ENCODE peak calls at places on chromosomes 4 and X, in ten cellular contexts. Z, L, S, A, Y, G, I, F, M and P are unnamed samples.

GRCh38 chr4:17232575-17233253 is 279.2 kb downstream of the QDPR start:
- DNase-seq in Z (peak), G (no peak), F (peak), Y (peak), M (no peak), A (no peak), S (peak), I (peak), L (peak), P (no peak)

GRCh38 chr4:82797591-82798081 is 960 bp downstream of the SCD5 start:
- DNase-seq in Y (no peak), S (peak), G (peak), F (peak), I (peak), A (peak), M (no peak), L (no peak), Z (peak), P (no peak)

GRCh38 chr4:67549123-67549522 is 3.8 kb upstream of the CENPC start:
- DNase-seq in S (no peak), Z (no peak), G (no peak), A (no peak), L (no peak), Y (no peak), M (peak), I (no peak), F (no peak), P (peak)

GRCh38 chr4:26568446-26568994 is 15.4 kb upstream of the TBC1D19 start:
- DNase-seq in G (no peak), Z (peak), A (no peak), Y (peak), M (peak), S (no peak), I (no peak), L (no peak), F (peak), P (no peak)

GRCh38 chr4:98625399-98625798 is 33.0 kb downstream of the TSPAN5 start:
- DNase-seq in M (no peak), I (no peak), L (no peak), Y (no peak), G (no peak), Z (no peak), S (no peak), A (no peak), F (no peak), P (no peak)

GRCh38 chr4:86640469-86640868 is 46.4 kb downstream of the PTPN13 start:
- DNase-seq in Z (peak), G (no peak), M (no peak), Y (no peak), I (no peak), A (no peak), L (no peak), F (peak), S (no peak), P (no peak)

GRCh38 chrX:150429577-150429976 is 66.5 kb downstream of the MAMLD1 start:
- DNase-seq in A (no peak), I (no peak), F (peak), L (no peak), M (no peak), Y (no peak), Z (peak), G (no peak), S (no peak), P (no peak)

GRCh38 chrX:41064028-41064427 is 21.2 kb upstream of the USP9X start:
- DNase-seq in F (peak), G (no peak), S (no peak), L (no peak), A (no peak), I (no peak), Z (peak), Y (no peak), M (no peak), P (no peak)

GRCh38 chrX:146433771-146434170 is 375.8 kb upstream of the CXorf51B start:
- DNase-seq in M (no peak), L (no peak), S (no peak), F (no peak), A (no peak), G (no peak), Z (no peak), I (no peak), Y (no peak), P (no peak)

GRCh38 chr4:150002561-150002960 is 75.7 kb upstream of the DCLK2 start:
- DNase-seq in I (no peak), G (no peak), M (no peak), L (no peak), A (no peak), F (no peak), Y (no peak), S (no peak), Z (peak), P (no peak)

GRCh38 chr4:53816561-53816960 is 225.3 kb upstream of the LNX1 start:
- DNase-seq in S (no peak), L (no peak), G (no peak), Y (no peak), A (no peak), I (no peak), M (no peak), Z (peak), F (no peak), P (no peak)

GRCh38 chr4:102036619-102037376 is 246.3 kb downstream of the BANK1 start:
- DNase-seq in F (peak), G (no peak), I (no peak), Y (no peak), S (no peak), Z (peak), M (no peak), A (no peak), L (no peak), P (no peak)

GRCh38 chr4:71251266-71251665 is 87.6 kb upstream of the SLC4A4 start:
- DNase-seq in I (no peak), G (no peak), M (no peak), Z (peak), L (no peak), F (no peak), S (no peak), A (no peak), Y (no peak), P (no peak)

GRCh38 chr4:151228196-151229119 is 48.5 kb upstream of the PRSS48 start:
- DNase-seq in F (peak), L (no peak), M (no peak), S (no peak), I (no peak), Z (peak), A (no peak), G (no peak), Y (peak), P (no peak)

GRCh38 chrX:109774706-109775105 is 41.6 kb upstream of the ACSL4 start:
- DNase-seq in Y (no peak), S (no peak), Z (peak), L (no peak), I (peak), G (no peak), A (no peak), M (no peak), F (peak), P (no peak)

GRCh38 chr4:16168710-16169388 is 57.4 kb downstream of the TAPT1 start:
- DNase-seq in G (no peak), L (no peak), Y (no peak), F (no peak), A (no peak), I (no peak), M (no peak), S (no peak), Z (no peak), P (no peak)

GRCh38 chr4:7956306-7957112 is 16.8 kb upstream of the AFAP1 start:
- DNase-seq in S (no peak), I (no peak), A (peak), L (peak), G (no peak), F (peak), M (no peak), Z (peak), Y (no peak), P (no peak)

GRCh38 chr4:144663852-144664488 is 18.0 kb downstream of the HHIP start:
- DNase-seq in G (no peak), M (no peak), Y (no peak), F (no peak), S (no peak), A (no peak), I (no peak), L (no peak), Z (no peak), P (no peak)